ENCODE peak calls at places on chromosomes 16 and 17, in seven cellular contexts. One of them, this sample, is unnamed.
A peak's percentile ranks its signal among the peaks of the same experiment; 100 is the strongest.

GRCh38 chr17:17125136-17126084 is 80.7 kb downstream of the PLD6 start:
- DNase-seq in AG10803: peak; percentile 35
- DNase-seq in AG04450: no peak
- DNase-seq in GM13976: no peak
- DNase-seq in neural progenitor cell: peak; percentile 44
- DNase-seq in glutamatergic neuron: peak; percentile 45
- DNase-seq in WTC11: no peak
- DNase-seq in this sample: no peak

GRCh38 chr17:76597156-76598003 is 11.7 kb upstream of the ST6GALNAC2 start:
- DNase-seq in WTC11: no peak
- DNase-seq in AG04450: no peak
- DNase-seq in GM13976: peak; percentile 27
- DNase-seq in glutamatergic neuron: no peak
- DNase-seq in neural progenitor cell: no peak
- DNase-seq in AG10803: no peak
- DNase-seq in this sample: no peak

GRCh38 chr17:61816538-61816937 is 46.8 kb downstream of the BRIP1 start:
- DNase-seq in GM13976: no peak
- DNase-seq in AG10803: no peak
- DNase-seq in glutamatergic neuron: no peak
- DNase-seq in AG04450: no peak
- DNase-seq in WTC11: no peak
- DNase-seq in neural progenitor cell: no peak
- DNase-seq in this sample: no peak

GRCh38 chr16:86380045-86380444 is 130.3 kb upstream of the FOXF1 start:
- DNase-seq in WTC11: no peak
- DNase-seq in GM13976: no peak
- DNase-seq in glutamatergic neuron: no peak
- DNase-seq in AG10803: no peak
- DNase-seq in neural progenitor cell: no peak
- DNase-seq in AG04450: no peak
- DNase-seq in this sample: no peak

GRCh38 chr17:27544350-27545131 is 86.4 kb upstream of the LGALS9 start:
- DNase-seq in AG10803: no peak
- DNase-seq in glutamatergic neuron: no peak
- DNase-seq in WTC11: no peak
- DNase-seq in AG04450: no peak
- DNase-seq in GM13976: peak; percentile 86
- DNase-seq in neural progenitor cell: no peak
- DNase-seq in this sample: no peak

GRCh38 chr16:72202014-72202413 is 30.1 kb upstream of the PMFBP1 start:
- DNase-seq in WTC11: no peak
- DNase-seq in AG04450: no peak
- DNase-seq in neural progenitor cell: no peak
- DNase-seq in AG10803: no peak
- DNase-seq in glutamatergic neuron: no peak
- DNase-seq in GM13976: no peak
- DNase-seq in this sample: no peak

GRCh38 chr16:66874079-66874775 is 6.1 kb upstream of the PDP2 start:
- DNase-seq in WTC11: no peak
- DNase-seq in AG04450: no peak
- DNase-seq in GM13976: no peak
- DNase-seq in AG10803: peak; percentile 71
- DNase-seq in neural progenitor cell: no peak
- DNase-seq in glutamatergic neuron: no peak
- DNase-seq in this sample: no peak

GRCh38 chr17:10226930-10227695 is 28.7 kb upstream of the GAS7 start:
- DNase-seq in AG10803: no peak
- DNase-seq in GM13976: peak; percentile 86
- DNase-seq in neural progenitor cell: peak; percentile 65
- DNase-seq in AG04450: no peak
- DNase-seq in glutamatergic neuron: peak; percentile 57
- DNase-seq in WTC11: peak; percentile 89
- DNase-seq in this sample: peak; percentile 68

GRCh38 chr16:78930561-78930960 is 670.0 kb downstream of the MAF start:
- DNase-seq in WTC11: no peak
- DNase-seq in AG10803: no peak
- DNase-seq in GM13976: no peak
- DNase-seq in neural progenitor cell: no peak
- DNase-seq in AG04450: no peak
- DNase-seq in glutamatergic neuron: no peak
- DNase-seq in this sample: no peak

GRCh38 chr17:53227101-53227500 is 595.6 kb upstream of the KIF2B start:
- DNase-seq in glutamatergic neuron: no peak
- DNase-seq in AG10803: no peak
- DNase-seq in GM13976: no peak
- DNase-seq in neural progenitor cell: no peak
- DNase-seq in AG04450: no peak
- DNase-seq in WTC11: no peak
- DNase-seq in this sample: no peak

GRCh38 chr17:32912218-32912897 is 15.6 kb upstream of the TMEM98 start:
- DNase-seq in GM13976: no peak
- DNase-seq in AG10803: peak; percentile 77
- DNase-seq in glutamatergic neuron: no peak
- DNase-seq in WTC11: peak; percentile 22
- DNase-seq in AG04450: peak; percentile 44
- DNase-seq in neural progenitor cell: peak; percentile 39
- DNase-seq in this sample: no peak

GRCh38 chr17:11852911-11853310 is 144.4 kb downstream of the ZNF18 start:
- DNase-seq in glutamatergic neuron: no peak
- DNase-seq in AG04450: no peak
- DNase-seq in GM13976: no peak
- DNase-seq in neural progenitor cell: no peak
- DNase-seq in AG10803: no peak
- DNase-seq in WTC11: no peak
- DNase-seq in this sample: no peak

GRCh38 chr16:84648595-84649510 is 542 bp downstream of the KLHL36 start:
- DNase-seq in GM13976: peak; percentile 87
- DNase-seq in neural progenitor cell: peak; percentile 69
- DNase-seq in AG10803: no peak
- DNase-seq in WTC11: peak; percentile 51
- DNase-seq in AG04450: no peak
- DNase-seq in glutamatergic neuron: peak; percentile 67
- DNase-seq in this sample: peak; percentile 43

GRCh38 chr16:69176033-69176780 is 10.8 kb upstream of the SNTB2 start:
- DNase-seq in WTC11: no peak
- DNase-seq in glutamatergic neuron: no peak
- DNase-seq in AG10803: peak; percentile 95
- DNase-seq in AG04450: peak; percentile 43
- DNase-seq in GM13976: no peak
- DNase-seq in neural progenitor cell: no peak
- DNase-seq in this sample: no peak

GRCh38 chr17:73419051-73419450 is 107.2 kb upstream of the CDC42EP4 start:
- DNase-seq in WTC11: no peak
- DNase-seq in neural progenitor cell: no peak
- DNase-seq in glutamatergic neuron: no peak
- DNase-seq in GM13976: no peak
- DNase-seq in AG10803: no peak
- DNase-seq in AG04450: no peak
- DNase-seq in this sample: no peak

GRCh38 chr17:17062866-17063265 is 20.6 kb downstream of the MPRIP start:
- DNase-seq in neural progenitor cell: no peak
- DNase-seq in AG10803: no peak
- DNase-seq in AG04450: no peak
- DNase-seq in glutamatergic neuron: peak; percentile 7
- DNase-seq in GM13976: no peak
- DNase-seq in WTC11: no peak
- DNase-seq in this sample: no peak

GRCh38 chr16:20114356-20114755 is 40.7 kb upstream of the GPR139 start:
- DNase-seq in GM13976: no peak
- DNase-seq in AG10803: no peak
- DNase-seq in WTC11: no peak
- DNase-seq in neural progenitor cell: no peak
- DNase-seq in AG04450: no peak
- DNase-seq in glutamatergic neuron: no peak
- DNase-seq in this sample: no peak

GRCh38 chr16:2751577-2752034 is 832 bp upstream of the SRRM2 start:
- DNase-seq in AG10803: no peak
- DNase-seq in AG04450: peak; percentile 8
- DNase-seq in WTC11: peak; percentile 82
- DNase-seq in neural progenitor cell: no peak
- DNase-seq in glutamatergic neuron: peak; percentile 78
- DNase-seq in GM13976: peak; percentile 87
- DNase-seq in this sample: peak; percentile 77

GRCh38 chr17:58352843-58353719 is 1.1 kb upstream of the SUPT4H1 start:
- DNase-seq in neural progenitor cell: peak; percentile 81
- DNase-seq in AG04450: no peak
- DNase-seq in WTC11: peak; percentile 54
- DNase-seq in AG10803: peak; percentile 45
- DNase-seq in GM13976: peak; percentile 41
- DNase-seq in glutamatergic neuron: no peak
- DNase-seq in this sample: no peak

GRCh38 chr16:48963306-48963705 is 318.3 kb downstream of the CBLN1 start:
- DNase-seq in GM13976: no peak
- DNase-seq in AG10803: peak; percentile 64
- DNase-seq in WTC11: no peak
- DNase-seq in AG04450: no peak
- DNase-seq in glutamatergic neuron: no peak
- DNase-seq in neural progenitor cell: no peak
- DNase-seq in this sample: no peak

GRCh38 chr17:45336390-45337182 is 19.8 kb upstream of the MAP3K14 start:
- DNase-seq in AG10803: no peak
- DNase-seq in GM13976: no peak
- DNase-seq in WTC11: no peak
- DNase-seq in glutamatergic neuron: no peak
- DNase-seq in AG04450: no peak
- DNase-seq in neural progenitor cell: no peak
- DNase-seq in this sample: no peak

GRCh38 chr17:10698116-10698818 is 873 bp downstream of the ADPRM start:
- DNase-seq in GM13976: no peak
- DNase-seq in WTC11: no peak
- DNase-seq in AG10803: peak; percentile 41
- DNase-seq in glutamatergic neuron: no peak
- DNase-seq in neural progenitor cell: no peak
- DNase-seq in AG04450: no peak
- DNase-seq in this sample: no peak

GRCh38 chr17:51496378-51496777 is 236.0 kb downstream of the UTP18 start:
- DNase-seq in glutamatergic neuron: no peak
- DNase-seq in neural progenitor cell: no peak
- DNase-seq in AG10803: no peak
- DNase-seq in WTC11: no peak
- DNase-seq in AG04450: no peak
- DNase-seq in GM13976: no peak
- DNase-seq in this sample: no peak

GRCh38 chr16:50473375-50473945 is 74.7 kb upstream of the NKD1 start:
- DNase-seq in glutamatergic neuron: no peak
- DNase-seq in WTC11: no peak
- DNase-seq in AG04450: no peak
- DNase-seq in GM13976: no peak
- DNase-seq in AG10803: no peak
- DNase-seq in neural progenitor cell: no peak
- DNase-seq in this sample: no peak

GRCh38 chr17:48439473-48439872 is 9.5 kb upstream of the SKAP1 start:
- DNase-seq in glutamatergic neuron: no peak
- DNase-seq in WTC11: no peak
- DNase-seq in GM13976: no peak
- DNase-seq in AG10803: no peak
- DNase-seq in AG04450: no peak
- DNase-seq in neural progenitor cell: no peak
- DNase-seq in this sample: no peak

GRCh38 chr17:273994-274832 is 78.4 kb downstream of the RPH3AL start:
- DNase-seq in glutamatergic neuron: no peak
- DNase-seq in AG04450: no peak
- DNase-seq in GM13976: no peak
- DNase-seq in neural progenitor cell: no peak
- DNase-seq in WTC11: no peak
- DNase-seq in AG10803: no peak
- DNase-seq in this sample: no peak

GRCh38 chr17:13909901-13910519 is 159.3 kb upstream of the COX10 start:
- DNase-seq in neural progenitor cell: no peak
- DNase-seq in glutamatergic neuron: no peak
- DNase-seq in AG04450: no peak
- DNase-seq in GM13976: no peak
- DNase-seq in WTC11: no peak
- DNase-seq in AG10803: no peak
- DNase-seq in this sample: no peak
- TF ChIP-seq CTCF in neural progenitor cell: peak; percentile 19
- TF ChIP-seq CTCF in glutamatergic neuron: no peak
- TF ChIP-seq CTCF in AG04450: no peak
- TF ChIP-seq CTCF in GM13976: no peak
- TF ChIP-seq CTCF in WTC11: no peak
- TF ChIP-seq CTCF in AG10803: no peak
- TF ChIP-seq CTCF in this sample: no peak

GRCh38 chr17:68291836-68292688 is 767 bp downstream of the ARSG start:
- DNase-seq in glutamatergic neuron: peak; percentile 72
- DNase-seq in AG10803: peak; percentile 53
- DNase-seq in neural progenitor cell: peak; percentile 87
- DNase-seq in GM13976: peak; percentile 91
- DNase-seq in WTC11: peak; percentile 74
- DNase-seq in AG04450: no peak
- DNase-seq in this sample: peak; percentile 72
- TF ChIP-seq CTCF in glutamatergic neuron: no peak
- TF ChIP-seq CTCF in AG10803: no peak
- TF ChIP-seq CTCF in neural progenitor cell: peak; percentile 35
- TF ChIP-seq CTCF in GM13976: no peak
- TF ChIP-seq CTCF in WTC11: no peak
- TF ChIP-seq CTCF in AG04450: no peak
- TF ChIP-seq CTCF in this sample: no peak

GRCh38 chr16:30980068-30980371 is 5.0 kb upstream of the HSD3B7 start:
- DNase-seq in neural progenitor cell: no peak
- DNase-seq in AG04450: no peak
- DNase-seq in WTC11: no peak
- DNase-seq in GM13976: no peak
- DNase-seq in glutamatergic neuron: no peak
- DNase-seq in AG10803: no peak
- DNase-seq in this sample: no peak

GRCh38 chr16:30976486-30976885 is 8.5 kb upstream of the HSD3B7 start:
- DNase-seq in GM13976: no peak
- DNase-seq in glutamatergic neuron: no peak
- DNase-seq in WTC11: no peak
- DNase-seq in AG04450: no peak
- DNase-seq in neural progenitor cell: no peak
- DNase-seq in AG10803: no peak
- DNase-seq in this sample: no peak

GRCh38 chr16:30979170-30980067 is 5.6 kb upstream of the HSD3B7 start:
- DNase-seq in GM13976: no peak
- DNase-seq in AG10803: no peak
- DNase-seq in WTC11: no peak
- DNase-seq in glutamatergic neuron: no peak
- DNase-seq in AG04450: no peak
- DNase-seq in neural progenitor cell: no peak
- DNase-seq in this sample: no peak

GRCh38 chr16:30980434-30980833 is 4.6 kb upstream of the HSD3B7 start:
- DNase-seq in neural progenitor cell: no peak
- DNase-seq in AG10803: no peak
- DNase-seq in glutamatergic neuron: no peak
- DNase-seq in WTC11: no peak
- DNase-seq in GM13976: no peak
- DNase-seq in AG04450: no peak
- DNase-seq in this sample: no peak

GRCh38 chr16:30977502-30977901 is 7.5 kb upstream of the HSD3B7 start:
- DNase-seq in glutamatergic neuron: peak; percentile 69
- DNase-seq in neural progenitor cell: peak; percentile 50
- DNase-seq in GM13976: no peak
- DNase-seq in AG04450: no peak
- DNase-seq in WTC11: peak; percentile 73
- DNase-seq in AG10803: no peak
- DNase-seq in this sample: peak; percentile 66
- TF ChIP-seq CTCF in glutamatergic neuron: peak; percentile 61
- TF ChIP-seq CTCF in neural progenitor cell: peak; percentile 61
- TF ChIP-seq CTCF in GM13976: no peak
- TF ChIP-seq CTCF in AG04450: peak; percentile 30
- TF ChIP-seq CTCF in WTC11: peak; percentile 66
- TF ChIP-seq CTCF in AG10803: peak; percentile 24
- TF ChIP-seq CTCF in this sample: peak; percentile 65

GRCh38 chr16:1032607-1033006 is 39.9 kb upstream of the SSTR5 start:
- DNase-seq in WTC11: no peak
- DNase-seq in neural progenitor cell: no peak
- DNase-seq in AG10803: no peak
- DNase-seq in glutamatergic neuron: no peak
- DNase-seq in GM13976: no peak
- DNase-seq in AG04450: no peak
- DNase-seq in this sample: no peak
- TF ChIP-seq CTCF in WTC11: no peak
- TF ChIP-seq CTCF in neural progenitor cell: no peak
- TF ChIP-seq CTCF in AG10803: no peak
- TF ChIP-seq CTCF in glutamatergic neuron: no peak
- TF ChIP-seq CTCF in GM13976: no peak
- TF ChIP-seq CTCF in AG04450: no peak
- TF ChIP-seq CTCF in this sample: no peak